ENCODE peak calls at places on chromosomes 4 and X, in six cellular contexts. H, C, X, D, I and B are unnamed samples.

GRCh38 chr4:42361475-42361874 is 35.8 kb upstream of the SHISA3 start:
- DNase-seq in H (no peak), C (no peak), X (no peak), D (no peak), I (no peak), B (no peak)

GRCh38 chr4:15182600-15183222 is 180.4 kb downstream of the CPEB2 start:
- DNase-seq in D (no peak), H (peak), C (no peak), I (no peak), X (peak), B (no peak)

GRCh38 chrX:69037786-69038185 is 127.5 kb downstream of the PJA1 start:
- DNase-seq in I (no peak), H (no peak), D (no peak), X (no peak), C (no peak), B (no peak)

GRCh38 chr4:123602007-123602406 is 205.4 kb downstream of the SPRY1 start:
- DNase-seq in H (no peak), I (no peak), D (no peak), X (no peak), C (no peak), B (no peak)

GRCh38 chrX:39541881-39542280 is 555.9 kb downstream of the BCOR start:
- DNase-seq in C (no peak), H (no peak), D (no peak), X (no peak), I (no peak), B (no peak)

GRCh38 chr4:83262682-83263081 is 21.9 kb downstream of the COQ2 start:
- DNase-seq in X (no peak), H (no peak), D (no peak), I (no peak), C (no peak), B (no peak)

GRCh38 chrX:96655947-96656623 is 28.6 kb upstream of the DIAPH2 start:
- DNase-seq in C (no peak), H (no peak), I (no peak), D (no peak), X (no peak), B (no peak)

GRCh38 chrX:101759000-101759399 is 99.3 kb upstream of the ARMCX2 start:
- DNase-seq in D (peak), I (peak), C (peak), H (no peak), X (no peak), B (peak)

GRCh38 chrX:69100478-69100877 is 64.8 kb downstream of the PJA1 start:
- DNase-seq in H (no peak), D (no peak), I (no peak), C (no peak), X (no peak), B (no peak)

GRCh38 chrX:65035451-65035779 is 59.2 kb upstream of the ZC4H2 start:
- DNase-seq in H (no peak), X (no peak), D (peak), I (peak), C (no peak), B (peak)

GRCh38 chr4:102533916-102534315 is 32.8 kb downstream of the NFKB1 start:
- DNase-seq in I (no peak), D (no peak), X (no peak), H (no peak), C (no peak), B (no peak)

GRCh38 chr4:67871867-67872266 is 11.9 kb downstream of the TMPRSS11D start:
- DNase-seq in H (no peak), I (no peak), D (peak), C (no peak), X (no peak), B (peak)

GRCh38 chr4:3676907-3677495 is 89.2 kb upstream of the ADRA2C start:
- DNase-seq in D (no peak), X (no peak), I (no peak), C (no peak), H (no peak), B (no peak)

GRCh38 chr4:106421441-106422296 is 53.1 kb upstream of the GIMD1 start:
- DNase-seq in C (no peak), X (no peak), H (no peak), D (peak), I (no peak), B (peak)

GRCh38 chr4:25927361-25928040 is 13.5 kb downstream of the SMIM20 start:
- DNase-seq in I (no peak), X (no peak), C (no peak), H (no peak), D (no peak), B (no peak)

GRCh38 chr4:184453402-184454160 is 20.8 kb downstream of the IRF2 start:
- DNase-seq in I (peak), C (no peak), X (peak), H (no peak), D (no peak), B (peak)

GRCh38 chr4:154416183-154416543 is 75.4 kb downstream of the DCHS2 start:
- DNase-seq in C (no peak), H (no peak), D (no peak), X (no peak), I (peak), B (peak)

GRCh38 chr4:89949782-89950387 is 55.2 kb downstream of the MMRN1 start:
- DNase-seq in H (no peak), I (no peak), X (no peak), D (no peak), C (no peak), B (no peak)

GRCh38 chr4:54276633-54277426 is 47.7 kb downstream of the PDGFRA start:
- DNase-seq in C (no peak), I (no peak), H (no peak), D (no peak), X (no peak), B (no peak)

GRCh38 chr4:58734030-58734673 is 1624.0 kb upstream of the IGFBP7 start:
- DNase-seq in X (no peak), C (no peak), I (no peak), D (no peak), H (no peak), B (no peak)

GRCh38 chr4:72110886-72111285 is 79.1 kb downstream of the NPFFR2 start:
- DNase-seq in C (no peak), D (no peak), I (no peak), X (no peak), H (no peak), B (no peak)

GRCh38 chrX:70331161-70331560 is 41.3 kb downstream of the KIF4A start:
- DNase-seq in H (no peak), C (no peak), I (no peak), X (no peak), D (no peak), B (no peak)

GRCh38 chr4:119000400-119000799 is 111.7 kb downstream of the SYNPO2 start:
- DNase-seq in D (no peak), C (no peak), X (no peak), I (no peak), H (no peak), B (peak)

GRCh38 chr4:121272526-121272925 is 108.3 kb downstream of the QRFPR start:
- DNase-seq in D (peak), I (no peak), H (no peak), X (peak), C (no peak), B (peak)

GRCh38 chr4:109989044-109989443 is 76.4 kb downstream of the EGF start:
- DNase-seq in C (no peak), H (no peak), I (no peak), D (no peak), X (peak), B (no peak)

GRCh38 chr4:143424276-143424675 is 87.6 kb downstream of the GAB1 start:
- DNase-seq in C (no peak), X (no peak), H (no peak), D (no peak), I (no peak), B (no peak)